ENCODE peak calls at places on chromosome 22, in six cellular contexts. O is dorsolateral prefrontal cortex, S is adrenal gland, V is endothelial cell, J is Calu3, N is body of pancreas. P is an unnamed sample.

GRCh38 chr22:22901578-22902218 is 14.1 kb downstream of the IGLL5 start:
- DNase-seq in N (no peak), V (no peak), S (no peak), J (no peak), O (no peak), P (no peak)

GRCh38 chr22:37242395-37242918 is 1.6 kb downstream of the RAC2 start:
- DNase-seq in N (peak), J (no peak), V (no peak), O (no peak), S (peak), P (no peak)

GRCh38 chr22:45531441-45531840 is 28.8 kb downstream of the FBLN1 start:
- DNase-seq in V (no peak), O (no peak), N (no peak), J (no peak), S (no peak), P (no peak)

GRCh38 chr22:44331881-44332714 is 19.3 kb upstream of the SHISAL1 start:
- DNase-seq in O (no peak), V (peak), J (no peak), S (no peak), N (no peak), P (no peak)

GRCh38 chr22:36244522-36245391 is 5.4 kb upstream of the APOL2 start:
- DNase-seq in N (peak), S (no peak), V (no peak), O (no peak), J (no peak), P (no peak)

GRCh38 chr22:23534851-23535717 is 45.0 kb downstream of the IGLL1 start:
- DNase-seq in J (no peak), N (no peak), S (no peak), O (no peak), V (no peak), P (no peak)

GRCh38 chr22:44172370-44173108 is 8.2 kb upstream of the PARVG start:
- DNase-seq in S (peak), O (peak), V (no peak), N (peak), J (no peak), P (no peak)

GRCh38 chr22:43136255-43136654 is 6.9 kb downstream of the MCAT start:
- DNase-seq in V (peak), S (no peak), N (peak), O (no peak), J (peak), P (no peak)

GRCh38 chr22:27420817-27421361 is 380.7 kb downstream of the MN1 start:
- DNase-seq in O (no peak), J (peak), V (no peak), S (peak), N (peak), P (peak)

GRCh38 chr22:21727159-21727558 is 8.4 kb downstream of the YPEL1 start:
- DNase-seq in V (no peak), S (no peak), O (no peak), N (no peak), J (no peak), P (no peak)

GRCh38 chr22:44839061-44839460 is 86.7 kb downstream of the ARHGAP8 start:
- DNase-seq in O (no peak), J (no peak), S (no peak), V (no peak), N (no peak), P (no peak)

GRCh38 chr22:22576244-22576988 is 17.4 kb upstream of the PRAME start:
- DNase-seq in O (peak), V (peak), S (peak), J (peak), N (peak), P (no peak)

GRCh38 chr22:39494471-39495120 is 7.5 kb upstream of the MIEF1 start:
- DNase-seq in O (no peak), S (no peak), J (no peak), V (no peak), N (no peak), P (no peak)

GRCh38 chr22:42596863-42597530 is 17.7 kb downstream of the POLDIP3 start:
- DNase-seq in J (no peak), O (no peak), N (no peak), V (no peak), S (no peak), P (no peak)

GRCh38 chr22:36395061-36395849 is 7.5 kb upstream of the MYH9 start:
- DNase-seq in N (no peak), O (no peak), V (no peak), J (peak), S (no peak), P (no peak)

GRCh38 chr22:19477321-19478085 is 1.5 kb downstream of the UFD1 start:
- DNase-seq in N (no peak), V (no peak), S (no peak), O (no peak), J (no peak), P (no peak)
- TF ChIP-seq CTCF in N (no peak), V (no peak), S (no peak), O (peak), J (no peak), P (peak)

GRCh38 chr22:18023509-18024275 is 669 bp downstream of the MICAL3 start:
- DNase-seq in V (peak), O (peak), J (peak), N (peak), S (peak), P (no peak)
- TF ChIP-seq CTCF in V (no peak), O (peak), J (no peak), N (no peak), S (no peak), P (no peak)

DNA sequence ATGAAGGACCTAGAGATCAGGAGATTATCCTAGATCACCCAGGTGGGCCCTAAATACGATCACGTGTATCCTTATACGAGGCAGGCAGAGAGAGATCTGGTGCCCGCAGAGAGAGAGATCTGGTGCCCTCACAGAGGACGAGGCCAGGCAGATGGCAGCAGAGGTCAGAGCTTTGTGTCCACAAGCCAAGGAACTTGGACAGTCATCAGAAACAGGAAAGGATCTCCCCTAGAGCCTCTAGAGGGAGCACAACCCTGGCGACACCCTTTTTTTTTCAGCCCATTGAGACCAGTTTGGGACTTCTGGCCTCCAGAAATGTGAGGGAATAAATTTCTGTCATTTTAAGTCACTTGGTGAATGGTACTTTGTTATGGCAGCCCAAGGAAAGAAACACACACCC is 25.5 kb upstream of the TIMP3 start:
- DNase-seq in O (no peak), J (no peak), V (no peak), S (no peak), N (no peak), P (no peak)
- TF ChIP-seq CTCF in O (peak), J (peak), V (no peak), S (peak), N (no peak), P (peak)

DNA sequence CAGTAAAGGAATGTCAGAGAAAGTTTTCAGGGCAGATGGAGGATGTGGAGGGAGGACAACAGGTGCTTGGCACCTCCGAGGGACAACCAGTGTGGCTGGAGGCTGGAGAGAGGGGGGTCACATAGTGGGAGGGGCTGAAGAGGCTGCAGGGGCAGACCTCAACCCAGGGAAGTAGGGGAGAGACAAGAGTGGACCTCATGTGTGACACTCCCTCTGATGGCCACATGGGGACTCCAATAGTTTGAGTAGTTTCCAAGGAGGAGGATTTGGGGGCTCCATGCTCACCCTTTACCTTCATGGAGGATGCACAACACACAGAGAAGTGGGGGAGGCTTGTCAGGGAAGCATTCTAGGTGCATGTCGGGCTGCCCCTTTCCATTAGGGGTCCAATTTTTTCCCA is 35.1 kb upstream of the ASPHD2 start:
- DNase-seq in V (no peak), O (no peak), N (no peak), J (no peak), S (no peak), P (no peak)
- TF ChIP-seq CTCF in V (no peak), O (no peak), N (no peak), J (peak), S (no peak), P (no peak)

GRCh38 chr22:33747576-33748180 is 172.6 kb downstream of the LARGE1 start:
- DNase-seq in O (no peak), S (peak), N (peak), J (peak), V (no peak), P (no peak)
- TF ChIP-seq CTCF in O (no peak), S (peak), N (no peak), J (no peak), V (no peak), P (no peak)

DNA sequence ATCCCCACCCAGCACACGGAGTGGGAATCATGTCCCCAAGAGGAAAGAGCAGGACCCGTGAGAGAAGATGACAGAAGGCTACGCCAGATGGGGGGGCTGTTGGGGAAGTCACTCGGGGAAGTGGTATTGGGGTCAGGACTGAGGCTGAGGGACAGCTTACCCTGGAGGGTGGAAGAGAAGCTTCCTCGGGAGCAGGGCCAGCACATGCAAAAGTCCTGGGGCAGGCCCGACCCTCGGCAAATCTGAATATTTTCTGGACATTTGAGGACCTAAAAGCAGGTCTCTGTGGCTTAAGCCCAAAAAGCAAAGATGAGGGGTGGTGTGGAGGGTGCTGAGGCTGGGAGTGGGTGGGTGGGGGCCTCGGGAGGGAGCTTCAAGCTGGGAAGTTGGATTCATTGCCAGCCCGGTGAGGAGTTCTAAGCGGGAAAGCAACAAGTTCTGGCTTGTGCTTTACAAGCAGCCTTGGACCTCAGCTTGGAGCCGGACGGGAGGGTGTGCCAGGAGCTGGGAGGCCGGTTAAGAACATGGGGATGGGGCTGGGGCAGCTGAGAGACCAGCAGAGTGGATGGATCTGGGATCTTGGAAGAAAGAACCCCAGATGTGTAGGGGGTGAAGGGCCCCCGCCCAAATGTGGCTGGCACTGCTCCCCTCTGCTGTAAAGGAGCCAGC is 34.9 kb downstream of the GRAMD4 start:
- DNase-seq in N (no peak), V (no peak), O (no peak), J (no peak), S (no peak), P (no peak)
- TF ChIP-seq CTCF in N (no peak), V (no peak), O (no peak), J (no peak), S (no peak), P (no peak)

GRCh38 chr22:35229865-35230264 is 27.4 kb upstream of the HMGXB4 start:
- DNase-seq in O (no peak), V (no peak), N (no peak), S (no peak), J (no peak), P (no peak)
- TF ChIP-seq CTCF in O (no peak), V (no peak), N (no peak), S (no peak), J (no peak), P (no peak)

GRCh38 chr22:49768077-49768476 is 59.6 kb downstream of the BRD1 start:
- DNase-seq in V (no peak), J (no peak), S (peak), O (no peak), N (no peak), P (no peak)
- TF ChIP-seq CTCF in V (no peak), J (no peak), S (no peak), O (no peak), N (no peak), P (no peak)

GRCh38 chr22:40712311-40712710 is 33.0 kb downstream of the MCHR1 start:
- DNase-seq in N (no peak), O (no peak), J (no peak), V (no peak), S (no peak), P (no peak)

GRCh38 chr22:40709752-40710413 is 30.6 kb downstream of the MCHR1 start:
- DNase-seq in V (no peak), O (no peak), N (peak), J (no peak), S (peak), P (no peak)

GRCh38 chr22:40716116-40716515 is 36.8 kb downstream of the MCHR1 start:
- DNase-seq in O (no peak), J (no peak), N (no peak), S (no peak), V (no peak), P (no peak)

GRCh38 chr22:40718250-40719204 is 39.2 kb downstream of the MCHR1 start:
- DNase-seq in J (no peak), O (no peak), V (no peak), N (no peak), S (no peak), P (no peak)

DNA sequence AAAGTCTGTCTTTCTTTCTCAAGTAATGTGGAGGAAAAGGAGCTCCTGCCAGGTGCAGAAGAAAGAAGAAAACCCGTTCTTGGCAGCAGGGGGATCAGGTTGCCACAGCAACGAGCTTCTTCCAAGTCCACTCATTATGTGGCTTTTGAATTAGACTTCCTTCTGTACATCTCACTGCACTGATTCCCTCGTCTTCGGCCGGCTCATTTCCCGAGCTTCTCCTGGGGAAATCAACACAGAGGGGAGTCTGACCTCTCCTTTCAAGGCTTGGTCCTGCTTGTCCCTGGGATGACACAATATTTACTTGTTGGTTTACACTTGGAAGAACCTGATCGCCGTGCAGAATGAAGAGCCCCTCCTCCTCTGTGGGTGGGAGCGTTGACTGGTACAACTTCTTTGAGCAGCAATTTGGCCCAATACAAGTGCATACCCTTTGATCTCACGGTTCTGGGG is 35.3 kb downstream of the MCHR1 start:
- DNase-seq in N (no peak), V (no peak), O (peak), S (no peak), J (peak), P (no peak)
- TF ChIP-seq CTCF in N (no peak), V (no peak), O (no peak), S (no peak), J (no peak), P (no peak)

GRCh38 chr22:29201722-29202230 is 3.9 kb upstream of the EMID1 start:
- DNase-seq in N (no peak), J (no peak), O (no peak), S (no peak), V (no peak), P (no peak)

GRCh38 chr22:29203456-29203855 is 2.2 kb upstream of the EMID1 start:
- DNase-seq in S (no peak), O (no peak), V (no peak), N (no peak), J (no peak), P (no peak)

GRCh38 chr22:29203883-29204282 is 1.8 kb upstream of the EMID1 start:
- DNase-seq in S (no peak), N (no peak), J (no peak), V (no peak), O (no peak), P (no peak)

GRCh38 chr22:29200901-29201300 is 4.8 kb upstream of the EMID1 start:
- DNase-seq in J (no peak), N (no peak), O (no peak), S (no peak), V (no peak), P (no peak)

GRCh38 chr22:29202231-29203192 is 3.2 kb upstream of the EMID1 start:
- DNase-seq in J (peak), N (peak), S (no peak), O (peak), V (peak), P (no peak)
- TF ChIP-seq CTCF in J (peak), N (no peak), S (peak), O (peak), V (no peak), P (peak)

P was measured in osteocyte.